ENCODE peak calls at places on chromosomes 6 and 20, in four cellular contexts. F, S, O and R are unnamed samples. For H3K36me3, the result is how much of the 10 kb centered on the place peaks cover.

GRCh38 chr6:128111096-128111495 is 210.2 kb upstream of the THEMIS start:
- DNase-seq in F (no peak), O (no peak), S (no peak), R (no peak)

GRCh38 chr6:91879346-91879995 is 1292.6 kb upstream of the MAP3K7 start:
- DNase-seq in O (no peak), S (no peak), F (no peak), R (no peak)

GRCh38 chr6:32973144-32973854 is 4.9 kb downstream of the BRD2 start:
- DNase-seq in S (no peak), O (no peak), F (peak), R (no peak)

GRCh38 chr20:152131-152530 is 5.1 kb upstream of the DEFB127 start:
- DNase-seq in S (no peak), F (no peak), O (no peak), R (no peak)

GRCh38 chr20:57834306-57834863 is 124.6 kb upstream of the PMEPA1 start:
- DNase-seq in F (no peak), S (no peak), O (no peak), R (no peak)

GRCh38 chr6:32825966-32826365 is 9.2 kb upstream of the HLA-DOB start:
- DNase-seq in F (no peak), S (peak), O (no peak), R (no peak)

GRCh38 chr20:16069416-16070010 is 503.7 kb downstream of the KIF16B start:
- DNase-seq in O (no peak), F (no peak), S (no peak), R (no peak)

GRCh38 chr6:35311390-35312075 is 13.9 kb downstream of the DEF6 start:
- DNase-seq in O (no peak), S (no peak), F (peak), R (no peak)

GRCh38 chr6:109978174-109979032 is at the start of gene GPR6:
- DNase-seq in S (peak), O (peak), F (peak), R (peak)

GRCh38 chr20:33191955-33192354 is 24.0 kb downstream of the BPIFA2 start:
- DNase-seq in O (no peak), S (no peak), F (no peak), R (no peak)

GRCh38 chr20:38747495-38748096 is 664 bp upstream of the ACTR5 start:
- DNase-seq in F (no peak), O (no peak), S (no peak), R (no peak)

GRCh38 chr6:134173936-134174789 is 121.7 kb upstream of the SLC2A12 start:
- DNase-seq in O (peak), F (peak), S (peak), R (peak)

GRCh38 chr20:25259788-25260254 is 11.9 kb downstream of the PYGB start:
- DNase-seq in O (no peak), S (no peak), F (peak), R (no peak)

GRCh38 chr20:53866787-53867740 is 203.3 kb downstream of the BCAS1 start:
- DNase-seq in O (no peak), S (no peak), F (no peak), R (no peak)

GRCh38 chr6:3341467-3341866 is 82.7 kb downstream of the PSMG4 start:
- DNase-seq in S (peak), F (peak), O (peak), R (no peak)

GRCh38 chr20:43238833-43239232 is 49.1 kb upstream of the PTPRT start:
- DNase-seq in F (peak), O (no peak), S (no peak), R (no peak)

GRCh38 chr6:24766685-24767462 is 7.9 kb upstream of the GMNN start:
- DNase-seq in F (no peak), O (no peak), S (no peak), R (no peak)

GRCh38 chr6:2877057-2877882 is 25.8 kb downstream of the SERPINB9 start:
- DNase-seq in F (peak), S (peak), O (no peak), R (no peak)

GRCh38 chr20:50222568-50223320 is 32.1 kb downstream of the CEBPB start:
- DNase-seq in S (no peak), F (no peak), O (no peak), R (no peak)

GRCh38 chr6:164195605-164196004 is 781.1 kb downstream of the QKI start:
- DNase-seq in O (no peak), S (no peak), F (no peak), R (no peak)

GRCh38 chr20:16701296-16701695 is 28.5 kb upstream of the SNRPB2 start:
- DNase-seq in O (no peak), S (no peak), F (peak), R (no peak)

GRCh38 chr6:89375427-89375868 is 22.9 kb upstream of the UBE2J1 start:
- DNase-seq in O (peak), F (peak), S (no peak), R (peak)

GRCh38 chr6:13445005-13445743 is 42.2 kb downstream of the GFOD1 start:
- DNase-seq in F (peak), S (peak), O (peak), R (peak)

GRCh38 chr6:5636210-5637030 is 370.3 kb downstream of the NRN1 start:
- DNase-seq in F (peak), S (no peak), O (no peak), R (no peak)

GRCh38 chr6:167687035-167687720 is 139.5 kb upstream of the AFDN start:
- DNase-seq in S (no peak), F (no peak), O (no peak), R (no peak)

GRCh38 chr6:47308223-47308567 is 1.5 kb downstream of the TNFRSF21 start:
- DNase-seq in S (no peak), O (no peak), F (peak), R (no peak)

GRCh38 chr20:3092611-3093379 is 8.3 kb upstream of the AVP start:
- DNase-seq in F (peak), O (no peak), S (no peak), R (no peak)

GRCh38 chr6:30154709-30155521 is 6.1 kb downstream of the TRIM10 start:
- DNase-seq in F (no peak), O (no peak), S (peak), R (no peak)

GRCh38 chr6:111770263-111771083 is 102.8 kb downstream of the FYN start:
- DNase-seq in F (no peak), S (no peak), O (no peak), R (no peak)

GRCh38 chr6:37029249-37029959 is 23.9 kb downstream of the FGD2 start:
- DNase-seq in O (peak), F (peak), S (peak), R (peak)

GRCh38 chr6:146433881-146434741 is 109.5 kb upstream of the RAB32 start:
- DNase-seq in O (no peak), S (no peak), F (peak), R (no peak)

GRCh38 chr20:62060631-62061541 is 4.8 kb downstream of the TAF4 start:
- DNase-seq in F (no peak), S (no peak), O (no peak), R (no peak)

GRCh38 chr20:62056975-62057374 is 8.7 kb downstream of the TAF4 start:
- DNase-seq in F (no peak), S (no peak), O (no peak), R (no peak)

GRCh38 chr20:62059926-62060630 is 5.6 kb downstream of the TAF4 start:
- DNase-seq in F (no peak), O (no peak), S (no peak), R (no peak)

GRCh38 chr20:62056377-62056776 is 9.3 kb downstream of the TAF4 start:
- DNase-seq in O (no peak), F (no peak), S (no peak), R (no peak)

DNA sequence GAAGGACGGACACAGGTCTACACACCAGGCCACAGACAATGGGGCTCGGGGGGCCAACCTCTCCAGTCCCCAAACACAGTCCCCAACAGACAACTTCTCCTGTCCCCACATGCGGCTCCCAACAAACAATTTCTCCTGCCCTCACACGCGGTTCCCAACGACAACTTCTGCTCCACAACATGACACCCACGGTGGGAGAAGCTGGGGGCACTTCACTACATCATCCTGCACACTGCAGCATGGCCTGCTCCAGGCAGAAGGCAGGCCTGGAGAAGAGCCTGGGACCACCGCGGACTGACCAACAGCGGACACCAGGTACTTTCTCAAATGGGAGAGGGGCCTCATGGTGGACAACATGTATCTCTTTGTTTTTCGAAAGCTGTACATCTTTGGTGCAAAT is 6.7 kb downstream of the TAF4 start:
- DNase-seq in O (no peak), S (no peak), F (no peak), R (no peak)
- H3K36me3 ChIP-seq in O (under half), S (under half), F (under half), R (under half)

DNA sequence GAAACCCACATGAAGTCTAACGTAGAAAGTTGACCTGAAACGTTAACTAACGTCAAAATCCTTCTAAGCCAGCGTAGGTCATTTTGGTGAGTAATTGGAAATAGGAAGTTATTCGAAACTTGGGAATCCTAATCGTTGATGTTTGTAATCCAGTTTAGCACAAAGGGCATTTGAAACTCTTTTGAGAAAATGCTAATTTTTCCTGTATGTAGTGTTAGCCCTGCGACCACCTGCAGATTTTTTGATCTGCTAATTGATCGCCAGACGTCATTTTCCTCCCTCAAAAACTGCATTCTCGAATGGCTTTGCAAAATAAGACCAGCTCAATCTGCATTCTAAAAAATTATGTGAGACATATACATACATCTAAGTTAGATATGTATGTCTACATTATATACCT is 2.7 kb downstream of the SALL4 start:
- DNase-seq in O (no peak), F (no peak), S (no peak), R (no peak)
- TF ChIP-seq CTCF in O (no peak), F (no peak), S (no peak), R (no peak)

GRCh38 chr6:161432546-161432945 is 158.7 kb upstream of the AGPAT4 start:
- DNase-seq in O (no peak), F (no peak), S (no peak), R (no peak)

GRCh38 chr6:161435426-161436065 is 161.7 kb upstream of the AGPAT4 start:
- DNase-seq in O (no peak), F (no peak), S (peak), R (no peak)

GRCh38 chr6:161436106-161436876 is 162.4 kb upstream of the AGPAT4 start:
- DNase-seq in S (no peak), F (no peak), O (no peak), R (no peak)

GRCh38 chr6:161434331-161434730 is 160.5 kb upstream of the AGPAT4 start:
- DNase-seq in F (no peak), O (no peak), S (no peak), R (no peak)

DNA sequence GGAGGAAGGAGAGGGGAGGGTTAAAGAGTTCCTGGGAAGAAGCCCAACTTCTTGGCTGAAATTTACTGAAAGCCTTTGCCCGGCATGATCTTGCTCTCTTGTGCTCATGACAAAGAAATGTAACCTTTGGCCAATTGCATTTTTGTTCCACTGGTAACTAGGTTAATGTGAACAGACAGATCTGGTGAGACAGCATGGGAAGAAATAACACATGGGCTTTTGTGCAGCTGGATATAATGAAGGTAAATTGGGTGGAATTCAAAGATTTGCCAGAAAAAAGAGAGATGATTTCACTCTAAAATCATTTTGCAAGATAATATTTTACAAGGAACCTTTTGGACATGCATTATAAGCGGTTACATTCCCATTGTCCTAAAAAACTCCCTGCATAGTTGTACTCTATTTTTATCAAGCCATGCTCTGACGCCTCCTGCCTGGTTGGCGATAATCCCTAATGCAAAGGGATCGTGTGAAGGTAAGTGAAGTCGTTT is 161.1 kb upstream of the AGPAT4 start:
- DNase-seq in S (peak), F (no peak), O (no peak), R (peak)
- H3K4me3 ChIP-seq in S (no peak), F (no peak), O (peak), R (no peak)

DNA sequence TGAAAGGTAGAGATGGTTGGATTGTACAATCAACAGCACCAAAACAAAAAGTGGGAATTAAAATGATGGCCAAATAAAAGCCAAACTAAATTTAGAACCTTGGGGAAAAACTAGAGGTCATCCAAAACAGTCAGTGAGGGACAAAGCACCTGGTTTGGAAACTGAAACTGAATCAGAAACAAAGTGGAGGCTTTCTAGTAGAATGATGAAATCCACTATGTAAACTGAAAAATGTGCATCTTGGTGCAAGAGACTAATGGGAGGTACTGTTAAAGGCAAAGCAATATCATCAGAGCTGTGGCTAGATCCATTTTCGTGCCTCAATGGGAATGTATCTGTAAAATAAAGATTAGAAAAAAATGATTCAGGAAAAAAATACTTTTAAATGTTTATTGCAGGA is 380.0 kb upstream of the GJE1 start:
- DNase-seq in O (no peak), S (no peak), F (no peak), R (no peak)
- H3K36me3 ChIP-seq in O (under half), S (under half), F (under half), R (under half)

DNA sequence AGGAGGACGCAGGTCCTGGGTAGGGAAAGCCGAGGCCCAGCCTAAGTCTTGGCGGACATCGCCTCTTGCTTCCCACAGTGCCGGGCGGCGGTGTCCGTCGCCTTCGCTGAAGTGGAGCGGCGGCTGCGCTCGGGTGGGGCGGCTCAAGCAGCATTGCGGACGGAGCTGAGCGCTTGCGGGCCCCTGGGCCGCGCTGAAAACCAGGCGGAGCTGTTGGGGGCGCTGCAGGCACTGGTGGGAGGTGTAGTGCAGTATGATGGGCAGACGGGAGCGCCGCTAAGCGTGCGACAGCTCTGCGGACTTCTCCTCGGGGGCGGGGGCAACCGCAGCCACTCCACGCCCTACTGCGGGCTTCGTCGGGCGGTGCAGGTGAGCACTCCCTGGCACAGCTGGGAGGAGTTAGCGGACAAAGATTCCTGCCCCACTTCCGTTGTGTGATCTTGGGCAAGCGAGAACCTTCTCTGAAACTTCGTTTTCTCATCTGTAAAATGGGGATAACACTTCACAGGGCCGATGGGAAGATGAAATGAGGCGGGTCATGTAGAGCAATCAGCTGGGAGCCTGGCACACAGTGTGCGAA is 4.3 kb downstream of the PRSS16 start:
- DNase-seq in S (peak), F (peak), O (peak), R (no peak)
- TF ChIP-seq CTCF in S (peak), F (peak), O (no peak), R (no peak)

DNA sequence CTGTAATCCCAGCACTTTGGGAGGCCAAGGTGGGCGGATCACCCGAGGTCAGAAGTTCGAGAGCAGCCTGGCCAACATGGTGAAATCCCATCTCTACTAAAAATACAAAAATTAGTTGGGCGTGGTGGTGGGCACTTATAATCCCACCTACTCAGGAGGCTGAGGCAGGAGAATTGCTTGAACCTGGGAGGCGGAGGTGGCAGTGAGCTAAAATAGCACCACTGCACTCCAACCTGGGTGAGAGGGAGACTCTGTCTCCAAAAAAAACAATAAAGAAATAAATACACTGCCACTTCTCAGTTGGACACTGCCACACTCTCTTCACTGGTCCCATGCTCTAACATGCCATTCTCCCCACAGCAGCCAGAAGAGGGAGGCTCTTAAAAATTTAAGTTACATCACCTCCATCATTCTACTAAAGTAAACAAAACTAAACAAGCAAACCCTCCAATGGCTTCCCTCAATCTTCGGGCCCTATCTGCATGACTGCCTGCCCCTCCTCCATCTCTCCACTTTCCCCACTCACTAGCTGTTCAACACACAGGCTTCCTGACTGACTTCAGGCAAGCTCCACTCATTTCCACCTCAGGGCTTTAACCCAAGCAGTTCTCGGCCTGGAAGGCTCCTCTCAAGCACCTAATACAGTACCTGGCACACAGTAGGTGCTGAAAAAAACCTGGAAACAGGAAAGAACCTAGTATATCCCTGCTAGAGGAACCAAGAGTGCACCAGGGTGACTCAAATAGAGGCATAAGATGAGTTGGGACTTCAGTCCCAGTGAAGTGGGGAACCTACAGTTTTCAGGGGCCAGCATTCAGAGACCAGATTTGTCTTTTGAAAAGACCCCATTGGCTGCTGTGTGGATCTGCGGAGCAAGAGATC is 3.0 kb downstream of the AHCY start:
- DNase-seq in S (no peak), F (no peak), O (no peak), R (no peak)
- H3K4me3 ChIP-seq in S (no peak), F (peak), O (peak), R (no peak)

GRCh38 chr6:87261534-87261933 is 60.9 kb upstream of the SMIM8 start:
- DNase-seq in F (no peak), S (no peak), O (no peak), R (no peak)
- H3K36me3 ChIP-seq in F (half or more), S (under half), O (under half), R (under half)

DNA sequence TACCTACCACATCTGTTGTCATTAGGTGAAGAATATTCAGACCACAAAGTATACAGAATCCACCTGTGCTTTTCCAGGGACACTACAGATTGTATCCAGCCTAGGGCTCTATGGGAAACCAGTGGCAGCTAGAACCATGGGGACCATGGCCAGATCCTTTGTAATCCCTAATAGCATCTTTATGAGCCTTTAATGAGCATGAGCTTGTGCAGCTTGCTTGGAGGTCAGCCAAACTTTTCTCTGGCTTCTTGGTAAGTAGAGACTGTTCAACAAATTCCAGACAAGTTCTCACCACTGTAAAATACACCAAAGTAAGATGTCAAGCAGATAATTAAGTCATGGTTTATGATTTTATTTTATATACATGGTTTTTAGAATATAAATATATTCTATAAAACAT is 301.6 kb upstream of the ADGRB3 start:
- DNase-seq in F (no peak), S (no peak), O (no peak), R (no peak)
- TF ChIP-seq CTCF in F (no peak), S (no peak), O (no peak), R (no peak)